ENCODE peak calls at places on chromosome 4, in four cellular contexts. H is MCF 10A, X is dermis microvascular lymphatic vessel endothelial cell, F is NCI-H774. Y is an unnamed sample.

GRCh38 chr4:82515705-82516104 is 46.1 kb downstream of the TMEM150C start:
- DNase-seq in X (peak), F (peak), H (peak), Y (peak)

GRCh38 chr4:184344435-184344834 is 126.8 kb upstream of the ENPP6 start:
- DNase-seq in F (no peak), H (no peak), X (no peak), Y (peak)

GRCh38 chr4:6461301-6462165 is 10.9 kb downstream of the PPP2R2C start:
- DNase-seq in X (no peak), F (no peak), H (no peak), Y (no peak)

GRCh38 chr4:26713563-26714145 is 129.8 kb downstream of the TBC1D19 start:
- DNase-seq in H (no peak), X (no peak), F (no peak), Y (no peak)

GRCh38 chr4:88356771-88357170 is 21.9 kb upstream of the HERC6 start:
- DNase-seq in H (no peak), F (no peak), X (no peak), Y (no peak)

GRCh38 chr4:68288046-68288740 is 42.7 kb upstream of the TMPRSS11B start:
- DNase-seq in F (no peak), X (no peak), H (no peak), Y (no peak)

GRCh38 chr4:84938316-84938715 is 28.2 kb downstream of the WDFY3 start:
- DNase-seq in F (no peak), X (peak), H (peak), Y (no peak)

GRCh38 chr4:176302283-176303275 is 17.2 kb upstream of the SPCS3 start:
- DNase-seq in H (peak), F (no peak), X (no peak), Y (peak)

GRCh38 chr4:75542824-75543223 is 13.0 kb upstream of the ODAPH start:
- DNase-seq in H (peak), X (no peak), F (no peak), Y (no peak)

GRCh38 chr4:19945979-19946380 is 305.7 kb upstream of the SLIT2 start:
- DNase-seq in F (no peak), H (peak), X (peak), Y (no peak)

Y was measured in DMS53.